ENCODE peak calls at places on chromosomes 4 and X, in four cellular contexts. E is activated CD8-positive, alpha-beta memory T cell treated with anti-CD3 and anti-CD28 coated beads for 48 hours; G is BE2C; K is mesendoderm. J is an unnamed sample.

GRCh38 chr4:109730294-109731051 is 603 bp upstream of the PLA2G12A start:
- DNase-seq in K (peak), G (peak), E (no peak), J (no peak)

GRCh38 chr4:10075158-10075863 is 41.3 kb downstream of the WDR1 start:
- DNase-seq in E (no peak), G (no peak), K (no peak), J (no peak)

GRCh38 chr4:152036626-152037025 is 275.8 kb upstream of the GATB start:
- DNase-seq in G (no peak), K (no peak), E (no peak), J (no peak)

GRCh38 chrX:53357799-53358530 is 64.5 kb downstream of the SMC1A start:
- DNase-seq in E (no peak), G (no peak), K (peak), J (no peak)

GRCh38 chr4:30875659-30876269 is 155.6 kb downstream of the PCDH7 start:
- DNase-seq in E (no peak), K (no peak), G (no peak), J (no peak)

GRCh38 chr4:80989921-80990544 is 40.5 kb upstream of the BMP3 start:
- DNase-seq in G (peak), E (no peak), K (peak), J (no peak)

GRCh38 chr4:113899260-113900177 is 79.9 kb downstream of the ARSJ start:
- DNase-seq in K (no peak), E (no peak), G (no peak), J (no peak)

GRCh38 chr4:147975902-147976301 is 244.0 kb downstream of the ARHGAP10 start:
- DNase-seq in K (no peak), E (no peak), G (no peak), J (no peak)

GRCh38 chr4:38163216-38164006 is 203.2 kb downstream of the PTTG2 start:
- DNase-seq in G (no peak), K (no peak), E (no peak), J (no peak)

GRCh38 chr4:100891808-100892207 is 374.0 kb upstream of the EMCN start:
- DNase-seq in E (no peak), K (no peak), G (no peak), J (no peak)

GRCh38 chr4:147829401-147830101 is 97.7 kb downstream of the ARHGAP10 start:
- DNase-seq in K (no peak), E (no peak), G (no peak), J (no peak)

GRCh38 chr4:185810746-185811508 is 1.1 kb downstream of the SORBS2 start:
- DNase-seq in E (no peak), K (peak), G (no peak), J (no peak)

GRCh38 chrX:47176101-47176740 is 17.4 kb upstream of the UBA1 start:
- DNase-seq in G (no peak), E (no peak), K (no peak), J (no peak)

J was measured in activated gamma-delta T cell.